ENCODE peak calls at places on chromosome 11, in four cellular contexts. P, S, K and J are unnamed samples.

GRCh38 chr11:2740275-2740940 is 40.6 kb upstream of the KCNQ1OT1 start:
- DNase-seq in P (no peak), S (no peak), K (no peak), J (no peak)

GRCh38 chr11:62005231-62005661 is 37.8 kb upstream of the FTH1 start:
- DNase-seq in P (no peak), S (no peak), K (peak; percentile 69), J (no peak)

GRCh38 chr11:126637800-126638175 is 282.3 kb downstream of the ST3GAL4 start:
- DNase-seq in P (peak; percentile 71), S (no peak), K (peak; percentile 98), J (no peak)

GRCh38 chr11:64489831-64490441 is 101.1 kb upstream of the SLC22A12 start:
- DNase-seq in P (peak; percentile 62), S (peak; percentile 74), K (peak; percentile 15), J (peak; percentile 63)

GRCh38 chr11:96054870-96055705 is 131.2 kb upstream of the MTMR2 start:
- DNase-seq in P (peak; percentile 71), S (peak; percentile 76), K (peak; percentile 63), J (peak; percentile 20)

GRCh38 chr11:65891180-65892136 is 985 bp downstream of the CCDC85B start:
- DNase-seq in P (peak; percentile 73), S (no peak), K (no peak), J (no peak)

GRCh38 chr11:8250446-8250845 is 13.2 kb downstream of the LMO1 start:
- DNase-seq in P (no peak), S (no peak), K (no peak), J (no peak)

GRCh38 chr11:44468338-44468988 is 97.0 kb upstream of the CD82 start:
- DNase-seq in P (no peak), S (no peak), K (no peak), J (no peak)

GRCh38 chr11:57322881-57323467 is 1.8 kb downstream of the TNKS1BP1 start:
- DNase-seq in P (peak; percentile 87), S (peak; percentile 52), K (no peak), J (no peak)

GRCh38 chr11:125110506-125110905 is 920 bp downstream of the TMEM218 start:
- DNase-seq in P (peak; percentile 88), S (no peak), K (no peak), J (no peak)

GRCh38 chr11:69956669-69957190 is 121.4 kb upstream of the ANO1 start:
- DNase-seq in P (no peak), S (no peak), K (no peak), J (no peak)

GRCh38 chr11:134536219-134536618 is 124.2 kb upstream of the B3GAT1 start:
- DNase-seq in P (no peak), S (no peak), K (no peak), J (no peak)

GRCh38 chr11:93622043-93622442 is 39.4 kb upstream of the CEP295 start:
- DNase-seq in P (peak; percentile 51), S (peak; percentile 54), K (peak; percentile 4), J (no peak)

GRCh38 chr11:45655347-45655756 is 10.1 kb downstream of the CHST1 start:
- DNase-seq in P (peak; percentile 93), S (peak; percentile 75), K (peak; percentile 53), J (peak; percentile 58)

GRCh38 chr11:97610000-97610399 is 1220.2 kb downstream of the JRKL start:
- DNase-seq in P (peak; percentile 39), S (peak; percentile 48), K (no peak), J (no peak)

GRCh38 chr11:81892770-81893635 is 840.7 kb downstream of the FAM181B start:
- DNase-seq in P (peak; percentile 13), S (no peak), K (no peak), J (no peak)

GRCh38 chr11:125772834-125773505 is 5.7 kb downstream of the PATE2 start:
- DNase-seq in P (no peak), S (no peak), K (peak; percentile 87), J (no peak)

GRCh38 chr11:19869946-19870589 is 157.4 kb downstream of the NAV2 start:
- DNase-seq in P (no peak), S (no peak), K (no peak), J (no peak)

GRCh38 chr11:83157755-83158473 is 983 bp downstream of the PCF11 start:
- DNase-seq in P (peak; percentile 74), S (peak; percentile 69), K (peak; percentile 38), J (peak; percentile 46)

GRCh38 chr11:96696736-96697135 is 306.9 kb downstream of the JRKL start:
- DNase-seq in P (no peak), S (no peak), K (no peak), J (no peak)

GRCh38 chr11:36254739-36255138 is 34.5 kb downstream of the COMMD9 start:
- DNase-seq in P (no peak), S (no peak), K (peak; percentile 38), J (no peak)

GRCh38 chr11:47899801-47900200 is 51.7 kb upstream of the NUP160 start:
- DNase-seq in P (no peak), S (no peak), K (no peak), J (no peak)